ENCODE peak calls at places on chromosomes 13 and 19, in six cellular contexts. F, S, G, Y, X and K are unnamed samples.

GRCh38 chr13:112735791-112736190 is 46.0 kb downstream of the ATP11A start:
- DNase-seq in F (no peak), X (no peak), G (peak), S (no peak), Y (no peak), K (no peak)

GRCh38 chr13:51191743-51192142 is 30.5 kb upstream of the FAM124A start:
- DNase-seq in G (no peak), F (no peak), X (no peak), S (no peak), Y (no peak), K (no peak)

GRCh38 chr19:38375098-38375493 is 725 bp downstream of the PSMD8 start:
- DNase-seq in Y (no peak), F (no peak), X (peak), S (no peak), G (no peak), K (no peak)

GRCh38 chr13:109369357-109370052 is 416.9 kb downstream of the IRS2 start:
- DNase-seq in G (no peak), Y (no peak), S (no peak), F (no peak), X (no peak), K (no peak)

GRCh38 chr19:58009666-58010301 is 7.2 kb upstream of the ZNF606 start:
- DNase-seq in Y (no peak), G (peak), X (peak), S (no peak), F (no peak), K (peak)

GRCh38 chr13:87671031-87671823 is at the start of gene SLITRK5:
- DNase-seq in G (peak), S (no peak), F (peak), Y (no peak), X (peak), K (peak)

GRCh38 chr13:34941436-34941834 is 635 bp upstream of the NBEA start:
- DNase-seq in Y (no peak), X (no peak), S (no peak), F (peak), G (no peak), K (peak)

GRCh38 chr19:15320118-15320517 is 12.2 kb downstream of the BRD4 start:
- DNase-seq in Y (no peak), F (no peak), G (no peak), X (peak), S (no peak), K (peak)

GRCh38 chr13:50080856-50081105 is 65.5 kb downstream of the KCNRG start:
- DNase-seq in G (no peak), X (peak), F (no peak), S (no peak), Y (no peak), K (peak)

GRCh38 chr13:95367309-95367843 is 66.1 kb upstream of the ABCC4 start:
- DNase-seq in Y (no peak), S (no peak), G (no peak), X (no peak), F (peak), K (no peak)

GRCh38 chr13:61918841-61919240 is 503.2 kb upstream of the PCDH20 start:
- DNase-seq in F (no peak), G (no peak), Y (no peak), S (no peak), X (no peak), K (no peak)

GRCh38 chr13:80850771-80851170 is 509.8 kb upstream of the SPRY2 start:
- DNase-seq in G (no peak), F (no peak), Y (no peak), S (no peak), X (no peak), K (no peak)

GRCh38 chr19:12681074-12681987 is at the start of gene DHPS:
- DNase-seq in F (peak), G (peak), Y (peak), X (peak), S (peak), K (peak)

GRCh38 chr13:25967144-25967543 is 84.7 kb downstream of the SHISA2 start:
- DNase-seq in X (no peak), Y (no peak), F (no peak), S (no peak), G (no peak), K (no peak)

GRCh38 chr13:25973576-25973975 is 78.2 kb downstream of the SHISA2 start:
- DNase-seq in G (no peak), Y (no peak), X (no peak), F (no peak), S (no peak), K (no peak)

GRCh38 chr13:25973085-25973484 is 78.7 kb downstream of the SHISA2 start:
- DNase-seq in G (no peak), X (no peak), F (no peak), Y (no peak), S (no peak), K (no peak)

GRCh38 chr13:25971077-25971476 is 80.7 kb downstream of the SHISA2 start:
- DNase-seq in G (no peak), S (no peak), F (no peak), X (no peak), Y (no peak), K (no peak)

DNA sequence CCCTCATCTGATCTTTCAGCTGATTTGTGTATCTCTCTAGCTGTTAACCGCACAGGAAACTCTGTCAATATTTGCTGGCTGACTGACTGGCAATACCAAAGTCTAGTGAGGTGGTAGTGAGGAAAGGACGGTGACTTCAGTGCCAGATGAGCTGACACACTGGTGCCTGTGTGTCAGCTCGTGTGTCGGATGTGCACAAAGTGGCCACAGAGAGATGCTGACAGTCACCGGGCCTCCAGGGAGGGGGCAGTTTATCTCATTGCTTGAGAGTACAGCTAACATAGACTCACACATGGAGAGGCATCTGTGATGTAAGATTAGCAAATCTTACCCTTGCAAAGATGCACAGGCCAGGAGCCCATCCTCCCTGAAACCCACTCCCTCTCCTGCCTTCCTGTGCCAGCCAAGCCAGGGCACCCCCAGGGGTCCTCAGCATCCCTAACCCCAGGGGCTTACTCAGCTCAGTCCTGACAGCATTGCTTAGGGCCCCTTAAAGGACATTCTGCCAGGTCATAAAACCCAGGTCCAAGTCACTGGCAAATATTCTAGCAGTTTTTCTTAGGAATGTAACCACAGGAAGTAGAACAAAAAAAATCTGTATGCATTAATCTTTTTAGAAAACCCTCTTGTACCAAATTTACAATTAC is 80.2 kb downstream of the SHISA2 start:
- DNase-seq in G (no peak), S (no peak), Y (no peak), X (no peak), F (no peak), K (no peak)
- H2AFZ ChIP-seq in G (no peak), S (no peak), Y (no peak), X (no peak), F (no peak), K (no peak)

GRCh38 chr13:30995331-30995730 is 62.9 kb downstream of the TEX26 start:
- DNase-seq in F (no peak), G (no peak), X (no peak), S (no peak), Y (no peak), K (no peak)
- H2AFZ ChIP-seq in F (no peak), G (no peak), X (no peak), S (no peak), Y (no peak), K (no peak)

GRCh38 chr19:53977991-53978731 is 13.3 kb upstream of the CACNG6 start:
- DNase-seq in G (peak), X (peak), F (no peak), Y (no peak), S (peak), K (peak)
- H2AFZ ChIP-seq in G (no peak), X (peak), F (peak), Y (no peak), S (no peak), K (peak)

GRCh38 chr13:48156466-48156865 is 61.6 kb upstream of the MED4 start:
- DNase-seq in Y (peak), G (peak), X (no peak), F (peak), S (peak), K (no peak)

GRCh38 chr13:48158290-48158689 is 63.4 kb upstream of the MED4 start:
- DNase-seq in Y (no peak), G (no peak), X (no peak), S (no peak), F (no peak), K (no peak)

GRCh38 chr13:48159436-48160225 is 64.7 kb upstream of the MED4 start:
- DNase-seq in Y (no peak), S (no peak), F (no peak), G (no peak), X (no peak), K (peak)

GRCh38 chr13:48160879-48161278 is 66.0 kb upstream of the MED4 start:
- DNase-seq in S (no peak), G (no peak), F (no peak), Y (no peak), X (no peak), K (peak)

GRCh38 chr13:48158915-48159314 is 64.0 kb upstream of the MED4 start:
- DNase-seq in G (no peak), Y (no peak), S (no peak), F (no peak), X (no peak), K (no peak)
- H2AFZ ChIP-seq in G (no peak), Y (no peak), S (no peak), F (no peak), X (no peak), K (peak)